ENCODE peak calls at places on chromosomes 1 and 21, in eight cellular contexts. E is K562, F is BE2C, D is OCI-LY7, Y is aorta, Q is lower lobe of right lung, W is GM23248, T is NT2/D1. R is an unnamed sample.

GRCh38 chr1:68459796-68460195 is 10.0 kb upstream of the RPE65 start:
- DNase-seq in Y (no peak), T (no peak), Q (no peak), W (peak), F (no peak), E (no peak), D (no peak), R (no peak)

GRCh38 chr1:150127868-150128267 is 21.8 kb upstream of the PLEKHO1 start:
- DNase-seq in E (no peak), F (no peak), T (no peak), W (peak), D (no peak), Q (no peak), Y (no peak), R (no peak)

GRCh38 chr1:41649445-41650175 is 165.1 kb upstream of the EDN2 start:
- DNase-seq in T (no peak), W (no peak), F (no peak), Q (no peak), D (no peak), Y (no peak), E (no peak), R (peak)

GRCh38 chr1:161133220-161133740 is 813 bp upstream of the DEDD start:
- DNase-seq in Q (no peak), E (peak), T (no peak), D (no peak), W (peak), F (no peak), Y (no peak), R (no peak)

GRCh38 chr21:44485254-44485793 is 30.0 kb downstream of the LRRC3 start:
- DNase-seq in Q (no peak), D (no peak), W (no peak), T (no peak), F (no peak), E (peak), Y (no peak), R (no peak)

GRCh38 chr1:91553196-91553595 is 52.5 kb downstream of the CDC7 start:
- DNase-seq in W (peak), F (no peak), Y (no peak), T (no peak), Q (no peak), D (no peak), E (no peak), R (no peak)

GRCh38 chr1:85563139-85563538 is 17.4 kb upstream of the CCN1 start:
- DNase-seq in Y (no peak), T (no peak), E (no peak), F (no peak), W (no peak), D (no peak), Q (no peak), R (no peak)

GRCh38 chr1:42332877-42333276 is 2.2 kb downstream of the FOXJ3 start:
- DNase-seq in W (no peak), T (no peak), F (no peak), E (no peak), D (no peak), Y (no peak), Q (no peak), R (no peak)

GRCh38 chr1:205522692-205523091 is 18.2 kb downstream of the CDK18 start:
- DNase-seq in F (no peak), Y (no peak), T (no peak), D (no peak), W (no peak), Q (no peak), E (no peak), R (no peak)

GRCh38 chr1:97277891-97278662 is 556.5 kb downstream of the PTBP2 start:
- DNase-seq in E (no peak), Y (no peak), T (no peak), W (peak), F (no peak), Q (no peak), D (no peak), R (no peak)

GRCh38 chr1:45200906-45201500 is 5.4 kb downstream of the ZSWIM5 start:
- DNase-seq in Q (no peak), F (no peak), Y (no peak), T (no peak), E (no peak), D (no peak), W (no peak), R (no peak)

GRCh38 chr1:147892731-147893214 is 9.8 kb upstream of the GJA8 start:
- DNase-seq in T (peak), Y (no peak), E (peak), W (peak), Q (no peak), D (peak), F (peak), R (no peak)

GRCh38 chr1:115379943-115380342 is 41.9 kb upstream of the NGF start:
- DNase-seq in T (no peak), F (no peak), D (no peak), E (no peak), Y (no peak), Q (no peak), W (no peak), R (no peak)

GRCh38 chr1:229537894-229538293 is 20.6 kb downstream of the ABCB10 start:
- DNase-seq in Y (no peak), D (no peak), W (no peak), F (no peak), Q (no peak), E (no peak), T (no peak), R (no peak)

GRCh38 chr1:48869116-48869893 is 92.6 kb upstream of the BEND5 start:
- DNase-seq in T (no peak), Y (no peak), E (no peak), W (peak), Q (no peak), F (no peak), D (no peak), R (no peak)

GRCh38 chr1:185450917-185451316 is 133.9 kb upstream of the IVNS1ABP start:
- DNase-seq in Y (no peak), Q (no peak), F (no peak), E (no peak), T (peak), W (no peak), D (no peak), R (no peak)

GRCh38 chr1:98940680-98941079 is 64.0 kb downstream of the PLPPR5 start:
- DNase-seq in Q (no peak), T (no peak), F (peak), E (peak), Y (no peak), D (no peak), W (peak), R (no peak)

GRCh38 chr21:44405948-44406872 is 49.1 kb upstream of the LRRC3 start:
- DNase-seq in E (no peak), T (no peak), F (no peak), Q (no peak), Y (peak), W (peak), D (no peak), R (no peak)

GRCh38 chr1:67683306-67683705 is 1.7 kb upstream of the GADD45A start:
- DNase-seq in T (no peak), W (peak), Y (no peak), Q (no peak), E (no peak), F (no peak), D (no peak), R (no peak)

GRCh38 chr21:32726742-32727477 is 903 bp downstream of the SYNJ1 start:
- DNase-seq in F (peak), Y (no peak), W (peak), E (peak), Q (no peak), D (peak), T (no peak), R (no peak)

GRCh38 chr21:34358866-34359265 is 4.9 kb upstream of the KCNE2 start:
- DNase-seq in F (no peak), W (no peak), Y (no peak), T (no peak), D (no peak), Q (no peak), E (no peak), R (no peak)

GRCh38 chr1:161307230-161307768 is 2.5 kb downstream of the MPZ start:
- DNase-seq in D (peak), F (peak), W (peak), Y (peak), E (peak), T (no peak), Q (peak), R (no peak)

GRCh38 chr1:203631946-203632345 is 5.3 kb downstream of the ATP2B4 start:
- DNase-seq in Q (no peak), T (no peak), E (no peak), F (no peak), D (no peak), Y (no peak), W (no peak), R (no peak)

GRCh38 chr1:17922833-17923232 is 167.7 kb downstream of the ACTL8 start:
- DNase-seq in D (peak), E (peak), Q (no peak), F (peak), T (peak), Y (no peak), W (peak), R (no peak)

GRCh38 chr1:159279754-159280153 is 22.4 kb upstream of the FCER1A start:
- DNase-seq in T (no peak), Q (no peak), F (no peak), E (no peak), W (no peak), D (no peak), Y (no peak), R (no peak)

DNA sequence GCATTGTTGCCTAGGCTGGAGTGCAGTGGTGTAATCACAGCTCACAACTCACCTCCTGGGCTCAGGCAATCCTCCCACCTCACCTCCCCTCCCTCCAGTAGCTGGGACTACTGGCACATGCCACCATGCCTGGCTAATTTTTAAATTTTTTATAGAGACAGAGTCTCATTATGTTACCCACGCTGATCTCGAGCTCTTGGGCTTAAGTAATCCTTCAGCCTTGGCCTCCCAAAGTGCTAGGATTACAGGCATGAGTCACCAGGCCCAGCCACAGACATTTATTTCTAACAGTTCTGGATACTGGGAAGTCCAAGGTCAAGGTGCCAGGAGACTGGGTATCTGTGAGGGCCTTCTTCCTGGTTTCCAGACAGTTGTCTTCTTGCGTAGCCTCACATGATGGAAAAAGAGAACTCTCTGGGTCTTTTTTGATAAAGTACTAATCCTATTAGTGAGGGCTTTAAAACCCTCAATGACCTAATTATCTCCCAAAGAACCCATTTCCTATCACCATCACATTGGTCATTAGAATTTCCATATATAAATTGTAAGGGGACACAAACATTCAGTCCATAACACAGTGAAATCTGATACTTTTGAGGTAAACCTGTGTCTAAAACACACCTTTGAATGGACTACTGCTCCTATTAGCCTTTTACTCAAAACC is 67.9 kb downstream of the PHACTR4 start:
- DNase-seq in Y (no peak), Q (no peak), E (peak), F (peak), T (peak), D (no peak), W (peak), R (no peak)
- H3K4me3 ChIP-seq in Y (no peak), Q (peak), E (no peak), F (no peak), T (no peak), D (no peak), W (peak), R (peak)

DNA sequence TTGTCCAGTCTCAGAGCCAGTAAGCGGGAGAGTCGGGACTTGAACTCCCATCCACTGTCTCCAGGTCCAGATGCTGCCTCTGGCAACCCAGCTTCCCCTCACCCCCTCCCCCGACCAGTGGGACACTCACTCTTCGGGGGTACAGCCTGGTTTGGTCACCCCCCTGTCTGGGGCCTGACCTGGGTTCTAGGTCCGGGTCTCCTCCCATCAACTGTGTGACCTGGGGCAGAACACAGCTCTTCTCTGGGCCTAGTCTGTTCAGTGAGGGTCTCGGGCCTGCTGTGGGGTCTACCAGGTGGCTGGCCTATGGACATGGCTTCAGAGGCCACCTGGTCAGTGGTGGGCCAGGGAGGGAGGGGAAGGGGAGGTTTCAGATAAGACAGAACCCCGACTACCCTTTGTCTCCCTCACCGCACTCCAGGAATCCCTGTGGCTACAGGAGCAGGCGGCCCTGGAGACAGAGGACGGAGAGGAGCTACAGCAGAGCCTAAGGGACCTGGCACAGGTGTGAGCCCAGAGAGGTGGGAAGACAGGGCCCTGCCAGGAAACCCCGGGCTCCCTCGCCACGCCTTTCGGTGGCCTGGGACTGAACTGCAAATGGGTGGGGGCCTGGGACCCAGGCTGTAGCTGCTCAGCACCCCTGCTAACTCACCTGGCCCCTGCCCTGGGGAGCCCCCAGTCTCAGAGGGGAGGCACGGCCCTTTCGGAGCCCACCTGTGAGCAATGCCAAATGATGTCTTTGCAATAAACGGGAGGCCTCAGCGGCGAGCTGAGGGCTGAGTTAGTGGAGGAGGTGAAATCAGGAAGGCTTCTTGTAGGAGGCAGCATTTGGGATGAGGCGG is 4.1 kb upstream of the NBPF3 start:
- DNase-seq in T (no peak), Q (no peak), W (no peak), F (no peak), E (no peak), Y (no peak), D (no peak), R (no peak)
- H3K4me3 ChIP-seq in T (peak), Q (peak), W (no peak), F (no peak), E (no peak), Y (no peak), D (no peak), R (peak)

DNA sequence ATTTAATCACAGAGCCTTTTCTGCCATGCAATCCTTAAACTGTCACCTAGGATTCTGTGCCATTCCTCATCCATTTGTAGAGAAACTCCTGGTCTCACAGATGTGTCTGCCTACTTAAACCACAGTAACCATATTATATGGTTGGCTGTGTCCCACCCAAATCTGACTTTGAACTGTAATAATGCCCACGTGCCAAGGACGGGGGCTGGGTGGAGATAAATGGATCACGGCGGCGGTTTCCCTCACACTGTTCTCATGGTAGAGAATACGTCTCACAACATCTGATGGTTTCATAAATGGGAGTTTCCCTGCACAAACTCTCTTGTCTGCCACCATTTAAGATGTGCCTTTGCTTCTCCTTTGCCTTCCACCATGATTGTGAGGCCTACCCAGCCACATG is 217.6 kb downstream of the RERE start:
- DNase-seq in F (no peak), E (no peak), W (no peak), D (no peak), Q (no peak), T (no peak), Y (no peak), R (no peak)
- H3K4me3 ChIP-seq in F (no peak), E (no peak), W (no peak), D (no peak), Q (no peak), T (no peak), Y (no peak), R (no peak)

DNA sequence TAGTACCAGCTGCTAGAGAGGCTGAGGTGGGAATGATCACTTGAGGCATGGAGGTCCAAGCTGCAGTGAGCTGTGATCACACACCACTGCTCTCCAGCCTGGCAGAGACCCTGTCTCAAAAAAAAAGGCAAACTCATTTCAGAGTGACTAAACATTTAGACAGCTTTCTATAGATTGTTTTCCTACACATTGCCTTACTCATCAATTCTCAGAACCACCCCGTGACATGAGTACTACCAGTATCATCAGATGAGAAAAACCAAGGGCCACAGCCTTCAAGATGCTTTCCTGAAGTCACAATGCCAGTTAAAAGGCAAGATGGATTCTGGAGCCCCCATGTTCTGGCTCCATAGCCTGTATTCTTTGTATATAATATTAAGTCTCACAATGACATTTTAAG is 22.4 kb upstream of the SMPDL3B start:
- DNase-seq in F (no peak), Q (no peak), E (no peak), W (no peak), T (no peak), Y (no peak), D (no peak), R (no peak)
- H3K4me3 ChIP-seq in F (no peak), Q (no peak), E (no peak), W (no peak), T (no peak), Y (no peak), D (no peak), R (no peak)

DNA sequence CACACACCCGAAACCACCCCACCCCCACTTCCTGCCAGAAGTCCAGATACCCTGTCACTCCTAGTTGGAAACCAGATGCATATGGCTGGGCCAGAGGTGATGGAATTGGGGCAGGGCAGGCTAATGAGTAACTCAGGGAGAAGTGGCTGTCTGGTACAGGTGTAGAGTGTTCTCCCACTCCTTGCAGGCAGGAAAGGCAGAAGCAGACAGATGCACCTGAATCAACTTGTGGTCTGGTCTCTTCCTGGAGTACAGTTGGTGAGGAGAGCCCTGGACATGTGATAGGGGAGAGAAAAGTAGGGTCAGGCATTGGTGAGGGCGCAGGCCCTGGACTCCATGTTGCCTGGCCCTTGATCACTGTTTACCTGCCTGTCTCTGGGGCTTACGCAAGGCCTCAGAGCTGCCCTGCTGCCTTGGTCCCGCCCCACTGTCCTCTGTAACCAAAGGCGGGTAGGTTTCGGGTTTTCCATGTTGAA is 2.5 kb downstream of the CGN start:
- DNase-seq in D (peak), F (peak), T (no peak), W (peak), Y (no peak), E (no peak), Q (peak), R (no peak)
- H3K4me3 ChIP-seq in D (no peak), F (peak), T (no peak), W (no peak), Y (no peak), E (no peak), Q (peak), R (no peak)

GRCh38 chr1:22444856-22445255 is 6.8 kb upstream of the ZBTB40 start:
- DNase-seq in Y (no peak), T (no peak), F (no peak), W (no peak), D (no peak), E (no peak), Q (no peak), R (no peak)

GRCh38 chr1:22440582-22440981 is 11.1 kb upstream of the ZBTB40 start:
- DNase-seq in Q (no peak), F (no peak), D (peak), W (no peak), T (no peak), Y (no peak), E (no peak), R (no peak)

GRCh38 chr1:22447581-22448215 is 4.0 kb upstream of the ZBTB40 start:
- DNase-seq in D (no peak), W (peak), Y (no peak), F (peak), Q (no peak), E (peak), T (no peak), R (no peak)

GRCh38 chr1:22442212-22442894 is 9.3 kb upstream of the ZBTB40 start:
- DNase-seq in Q (no peak), T (no peak), W (no peak), F (no peak), Y (no peak), D (no peak), E (peak), R (no peak)

DNA sequence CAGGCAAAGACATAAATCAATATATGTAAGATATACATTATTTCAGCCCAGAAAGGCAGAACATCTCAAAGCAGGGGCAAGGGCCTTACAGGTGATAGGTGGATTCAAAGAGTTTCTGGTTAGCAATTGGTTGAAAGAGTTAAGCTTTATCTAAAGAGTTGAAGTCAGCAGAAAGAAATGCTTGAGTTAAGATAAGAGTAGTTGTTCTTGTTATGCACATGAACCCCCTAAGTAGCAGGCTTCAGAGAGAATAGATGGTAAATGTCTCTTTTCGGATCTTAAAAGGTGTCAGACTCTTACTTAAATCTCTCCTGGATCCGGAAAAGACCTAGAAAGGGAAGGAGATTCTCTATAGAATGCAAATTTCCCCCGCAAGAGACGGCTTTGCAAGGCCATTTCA is 8.3 kb upstream of the ZBTB40 start:
- DNase-seq in Y (no peak), T (peak), Q (no peak), F (no peak), D (no peak), E (no peak), W (no peak), R (no peak)
- H3K4me3 ChIP-seq in Y (no peak), T (no peak), Q (no peak), F (no peak), D (no peak), E (no peak), W (no peak), R (no peak)

R was measured in coronary artery.